ENCODE peak calls at places on chromosomes 6 and 20, in six cellular contexts. One of them, this sample, is unnamed. For H3K9me3, the result is how much of the 10 kb centered on the place peaks cover.

GRCh38 chr6:32081168-32081624 is 27.9 kb downstream of the TNXB start:
- DNase-seq in cardiac muscle cell: peak
- DNase-seq in psoas muscle: peak
- DNase-seq in effector memory CD4-positive, alpha-beta T cell: no peak
- DNase-seq in CD4-positive, CD25-positive, alpha-beta regulatory T cell: no peak
- DNase-seq in CD8-positive, alpha-beta T cell: no peak
- DNase-seq in this sample: no peak

GRCh38 chr6:99412065-99412464 is 13.0 kb downstream of the PNISR start:
- DNase-seq in cardiac muscle cell: no peak
- DNase-seq in psoas muscle: no peak
- DNase-seq in effector memory CD4-positive, alpha-beta T cell: no peak
- DNase-seq in CD4-positive, CD25-positive, alpha-beta regulatory T cell: no peak
- DNase-seq in CD8-positive, alpha-beta T cell: no peak
- DNase-seq in this sample: no peak

GRCh38 chr6:36187446-36187845 is 9.1 kb upstream of the BRPF3 start:
- DNase-seq in cardiac muscle cell: peak
- DNase-seq in psoas muscle: no peak
- DNase-seq in effector memory CD4-positive, alpha-beta T cell: no peak
- DNase-seq in CD4-positive, CD25-positive, alpha-beta regulatory T cell: no peak
- DNase-seq in CD8-positive, alpha-beta T cell: no peak
- DNase-seq in this sample: no peak

GRCh38 chr6:45681860-45682488 is 304.2 kb upstream of the SUPT3H start:
- DNase-seq in cardiac muscle cell: peak
- DNase-seq in psoas muscle: no peak
- DNase-seq in effector memory CD4-positive, alpha-beta T cell: no peak
- DNase-seq in CD4-positive, CD25-positive, alpha-beta regulatory T cell: peak
- DNase-seq in CD8-positive, alpha-beta T cell: no peak
- DNase-seq in this sample: no peak

GRCh38 chr6:6870914-6871313 is 236.8 kb upstream of the RREB1 start:
- DNase-seq in cardiac muscle cell: no peak
- DNase-seq in psoas muscle: no peak
- DNase-seq in effector memory CD4-positive, alpha-beta T cell: no peak
- DNase-seq in CD4-positive, CD25-positive, alpha-beta regulatory T cell: no peak
- DNase-seq in CD8-positive, alpha-beta T cell: no peak
- DNase-seq in this sample: no peak

GRCh38 chr6:121932071-121933009 is 467.1 kb upstream of the HSF2 start:
- DNase-seq in cardiac muscle cell: peak
- DNase-seq in psoas muscle: peak
- DNase-seq in effector memory CD4-positive, alpha-beta T cell: no peak
- DNase-seq in CD4-positive, CD25-positive, alpha-beta regulatory T cell: no peak
- DNase-seq in CD8-positive, alpha-beta T cell: no peak
- DNase-seq in this sample: no peak

GRCh38 chr6:35808688-35809087 is 3.5 kb downstream of the LHFPL5 start:
- DNase-seq in cardiac muscle cell: peak
- DNase-seq in psoas muscle: no peak
- DNase-seq in effector memory CD4-positive, alpha-beta T cell: no peak
- DNase-seq in CD4-positive, CD25-positive, alpha-beta regulatory T cell: no peak
- DNase-seq in CD8-positive, alpha-beta T cell: no peak
- DNase-seq in this sample: no peak

GRCh38 chr6:49030621-49031020 is 432.4 kb downstream of the MMUT start:
- DNase-seq in cardiac muscle cell: peak
- DNase-seq in psoas muscle: no peak
- DNase-seq in effector memory CD4-positive, alpha-beta T cell: no peak
- DNase-seq in CD4-positive, CD25-positive, alpha-beta regulatory T cell: no peak
- DNase-seq in CD8-positive, alpha-beta T cell: no peak
- DNase-seq in this sample: no peak

GRCh38 chr6:133240511-133241087 is 558 bp upstream of the EYA4 start:
- DNase-seq in cardiac muscle cell: peak
- DNase-seq in psoas muscle: peak
- DNase-seq in effector memory CD4-positive, alpha-beta T cell: no peak
- DNase-seq in CD4-positive, CD25-positive, alpha-beta regulatory T cell: no peak
- DNase-seq in CD8-positive, alpha-beta T cell: no peak
- DNase-seq in this sample: no peak

GRCh38 chr6:45187841-45188240 is 140.3 kb upstream of the RUNX2 start:
- DNase-seq in cardiac muscle cell: peak
- DNase-seq in psoas muscle: no peak
- DNase-seq in effector memory CD4-positive, alpha-beta T cell: no peak
- DNase-seq in CD4-positive, CD25-positive, alpha-beta regulatory T cell: no peak
- DNase-seq in CD8-positive, alpha-beta T cell: no peak
- DNase-seq in this sample: no peak

GRCh38 chr6:71123051-71123450 is 165.6 kb upstream of the OGFRL1 start:
- DNase-seq in cardiac muscle cell: peak
- DNase-seq in psoas muscle: no peak
- DNase-seq in effector memory CD4-positive, alpha-beta T cell: no peak
- DNase-seq in CD4-positive, CD25-positive, alpha-beta regulatory T cell: no peak
- DNase-seq in CD8-positive, alpha-beta T cell: no peak
- DNase-seq in this sample: no peak

GRCh38 chr20:17875106-17875980 is 93.3 kb downstream of the SNX5 start:
- DNase-seq in cardiac muscle cell: peak
- DNase-seq in psoas muscle: peak
- DNase-seq in effector memory CD4-positive, alpha-beta T cell: no peak
- DNase-seq in CD4-positive, CD25-positive, alpha-beta regulatory T cell: no peak
- DNase-seq in CD8-positive, alpha-beta T cell: no peak
- DNase-seq in this sample: no peak

GRCh38 chr6:69973763-69974162 is 107.4 kb downstream of the COL19A1 start:
- DNase-seq in cardiac muscle cell: no peak
- DNase-seq in psoas muscle: no peak
- DNase-seq in effector memory CD4-positive, alpha-beta T cell: no peak
- DNase-seq in CD4-positive, CD25-positive, alpha-beta regulatory T cell: no peak
- DNase-seq in CD8-positive, alpha-beta T cell: no peak
- DNase-seq in this sample: no peak

GRCh38 chr6:82371799-82372508 is 8.3 kb downstream of the TPBG start:
- DNase-seq in cardiac muscle cell: no peak
- DNase-seq in psoas muscle: no peak
- DNase-seq in effector memory CD4-positive, alpha-beta T cell: no peak
- DNase-seq in CD4-positive, CD25-positive, alpha-beta regulatory T cell: no peak
- DNase-seq in CD8-positive, alpha-beta T cell: no peak
- DNase-seq in this sample: no peak

GRCh38 chr6:90286884-90287488 is 9.7 kb downstream of the BACH2 start:
- DNase-seq in cardiac muscle cell: peak
- DNase-seq in psoas muscle: no peak
- DNase-seq in effector memory CD4-positive, alpha-beta T cell: no peak
- DNase-seq in CD4-positive, CD25-positive, alpha-beta regulatory T cell: peak
- DNase-seq in CD8-positive, alpha-beta T cell: no peak
- DNase-seq in this sample: no peak

GRCh38 chr20:20407891-20408805 is 40.2 kb downstream of the INSM1 start:
- DNase-seq in cardiac muscle cell: peak
- DNase-seq in psoas muscle: no peak
- DNase-seq in effector memory CD4-positive, alpha-beta T cell: no peak
- DNase-seq in CD4-positive, CD25-positive, alpha-beta regulatory T cell: no peak
- DNase-seq in CD8-positive, alpha-beta T cell: no peak
- DNase-seq in this sample: no peak

GRCh38 chr6:124190256-124190655 is 386.6 kb downstream of the NKAIN2 start:
- DNase-seq in cardiac muscle cell: no peak
- DNase-seq in psoas muscle: no peak
- DNase-seq in effector memory CD4-positive, alpha-beta T cell: no peak
- DNase-seq in CD4-positive, CD25-positive, alpha-beta regulatory T cell: no peak
- DNase-seq in CD8-positive, alpha-beta T cell: no peak
- DNase-seq in this sample: no peak

GRCh38 chr6:137641474-137642077 is 147.4 kb upstream of the OLIG3 start:
- DNase-seq in cardiac muscle cell: peak
- DNase-seq in psoas muscle: peak
- DNase-seq in effector memory CD4-positive, alpha-beta T cell: peak
- DNase-seq in CD4-positive, CD25-positive, alpha-beta regulatory T cell: peak
- DNase-seq in CD8-positive, alpha-beta T cell: peak
- DNase-seq in this sample: peak

GRCh38 chr6:148972481-148972880 is 225.7 kb downstream of the UST start:
- DNase-seq in cardiac muscle cell: no peak
- DNase-seq in psoas muscle: peak
- DNase-seq in effector memory CD4-positive, alpha-beta T cell: no peak
- DNase-seq in CD4-positive, CD25-positive, alpha-beta regulatory T cell: peak
- DNase-seq in CD8-positive, alpha-beta T cell: peak
- DNase-seq in this sample: peak

GRCh38 chr6:51678905-51679620 is 408.4 kb downstream of the PKHD1 start:
- DNase-seq in cardiac muscle cell: no peak
- DNase-seq in psoas muscle: no peak
- DNase-seq in effector memory CD4-positive, alpha-beta T cell: no peak
- DNase-seq in CD4-positive, CD25-positive, alpha-beta regulatory T cell: no peak
- DNase-seq in CD8-positive, alpha-beta T cell: no peak
- DNase-seq in this sample: no peak

GRCh38 chr6:6452002-6452401 is 131.5 kb upstream of the F13A1 start:
- DNase-seq in cardiac muscle cell: no peak
- DNase-seq in psoas muscle: no peak
- DNase-seq in effector memory CD4-positive, alpha-beta T cell: no peak
- DNase-seq in CD4-positive, CD25-positive, alpha-beta regulatory T cell: no peak
- DNase-seq in CD8-positive, alpha-beta T cell: no peak
- DNase-seq in this sample: no peak

GRCh38 chr6:43913388-43914271 is 143.6 kb downstream of the VEGFA start:
- DNase-seq in cardiac muscle cell: peak
- DNase-seq in psoas muscle: no peak
- DNase-seq in effector memory CD4-positive, alpha-beta T cell: no peak
- DNase-seq in CD4-positive, CD25-positive, alpha-beta regulatory T cell: no peak
- DNase-seq in CD8-positive, alpha-beta T cell: no peak
- DNase-seq in this sample: no peak

GRCh38 chr6:44505751-44506150 is 118.2 kb downstream of the CDC5L start:
- DNase-seq in cardiac muscle cell: no peak
- DNase-seq in psoas muscle: no peak
- DNase-seq in effector memory CD4-positive, alpha-beta T cell: no peak
- DNase-seq in CD4-positive, CD25-positive, alpha-beta regulatory T cell: no peak
- DNase-seq in CD8-positive, alpha-beta T cell: no peak
- DNase-seq in this sample: no peak

GRCh38 chr20:13396036-13396435 is 175.0 kb downstream of the ISM1 start:
- DNase-seq in cardiac muscle cell: no peak
- DNase-seq in psoas muscle: no peak
- DNase-seq in effector memory CD4-positive, alpha-beta T cell: no peak
- DNase-seq in CD4-positive, CD25-positive, alpha-beta regulatory T cell: no peak
- DNase-seq in CD8-positive, alpha-beta T cell: no peak
- DNase-seq in this sample: no peak

GRCh38 chr6:6434151-6434550 is 113.7 kb upstream of the F13A1 start:
- DNase-seq in cardiac muscle cell: no peak
- DNase-seq in psoas muscle: no peak
- DNase-seq in effector memory CD4-positive, alpha-beta T cell: no peak
- DNase-seq in CD4-positive, CD25-positive, alpha-beta regulatory T cell: no peak
- DNase-seq in CD8-positive, alpha-beta T cell: no peak
- DNase-seq in this sample: no peak

GRCh38 chr20:10696650-10697049 is 22.9 kb upstream of the JAG1 start:
- DNase-seq in cardiac muscle cell: no peak
- DNase-seq in psoas muscle: no peak
- DNase-seq in effector memory CD4-positive, alpha-beta T cell: no peak
- DNase-seq in CD4-positive, CD25-positive, alpha-beta regulatory T cell: peak
- DNase-seq in CD8-positive, alpha-beta T cell: no peak
- DNase-seq in this sample: no peak

GRCh38 chr6:4607026-4607704 is 169.0 kb upstream of the CDYL start:
- DNase-seq in cardiac muscle cell: peak
- DNase-seq in psoas muscle: peak
- DNase-seq in effector memory CD4-positive, alpha-beta T cell: no peak
- DNase-seq in CD4-positive, CD25-positive, alpha-beta regulatory T cell: no peak
- DNase-seq in CD8-positive, alpha-beta T cell: no peak
- DNase-seq in this sample: no peak

DNA sequence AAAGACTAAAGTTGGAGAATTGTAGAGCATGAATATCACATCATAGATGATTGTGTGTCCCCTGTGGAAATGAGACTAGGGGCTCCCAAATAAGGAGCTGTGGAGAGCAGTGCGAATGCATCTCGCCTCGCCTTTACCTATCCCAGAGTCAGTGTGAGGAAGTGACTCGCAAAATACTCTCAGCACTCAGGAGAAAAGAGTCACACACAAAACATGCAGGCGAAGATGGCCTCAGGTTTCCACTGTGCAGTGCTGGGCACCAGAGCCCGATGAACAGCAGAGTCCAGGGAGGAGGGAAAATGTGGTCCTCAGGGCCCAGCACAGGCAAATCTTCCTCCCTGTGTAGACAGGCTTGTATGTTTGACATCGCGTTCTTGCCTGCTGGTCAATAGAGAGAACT is 126.5 kb upstream of the AFDN start:
- DNase-seq in cardiac muscle cell: no peak
- DNase-seq in psoas muscle: no peak
- DNase-seq in effector memory CD4-positive, alpha-beta T cell: no peak
- DNase-seq in CD4-positive, CD25-positive, alpha-beta regulatory T cell: no peak
- DNase-seq in CD8-positive, alpha-beta T cell: no peak
- DNase-seq in this sample: no peak
- H3K9me3 ChIP-seq in cardiac muscle cell: under half
- H3K9me3 ChIP-seq in psoas muscle: under half
- H3K9me3 ChIP-seq in effector memory CD4-positive, alpha-beta T cell: under half
- H3K9me3 ChIP-seq in CD4-positive, CD25-positive, alpha-beta regulatory T cell: under half
- H3K9me3 ChIP-seq in CD8-positive, alpha-beta T cell: under half
- H3K9me3 ChIP-seq in this sample: under half

DNA sequence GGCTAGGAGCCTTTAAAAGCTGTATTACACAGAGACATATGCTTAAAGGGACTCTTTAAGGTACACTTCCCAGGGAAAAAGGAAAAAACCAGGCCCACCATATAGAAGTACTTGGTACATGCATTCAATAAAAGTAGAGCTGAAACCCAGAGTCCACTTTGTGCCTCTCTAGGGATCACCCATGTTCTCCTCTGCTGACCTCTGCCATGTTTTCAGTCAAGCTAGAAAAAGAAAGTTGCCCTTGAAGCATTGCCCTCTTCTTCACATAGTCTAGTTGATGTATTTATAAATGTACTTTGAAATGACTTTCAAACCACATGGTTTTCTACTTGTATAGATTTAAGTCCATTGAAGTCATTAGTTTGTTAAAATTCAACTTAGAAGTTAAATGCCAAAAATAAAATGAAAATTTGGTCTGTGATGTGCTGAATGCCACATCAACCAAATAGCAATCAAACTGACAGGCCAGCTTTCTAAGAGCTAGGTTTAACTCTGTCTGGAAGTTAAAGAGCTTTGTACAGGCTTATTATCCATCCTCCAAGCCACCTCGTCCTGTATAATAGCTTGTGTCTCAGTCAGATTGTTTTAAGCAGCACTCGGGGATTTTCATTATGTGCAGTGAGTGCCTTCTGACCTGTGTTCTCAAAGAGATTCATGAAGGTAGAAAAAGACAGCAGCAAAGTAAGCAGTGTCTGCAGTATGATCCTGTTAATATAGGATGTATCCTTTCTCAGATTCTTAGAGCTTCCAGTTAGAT is 238.6 kb upstream of the PLN start:
- DNase-seq in cardiac muscle cell: no peak
- DNase-seq in psoas muscle: no peak
- DNase-seq in effector memory CD4-positive, alpha-beta T cell: no peak
- DNase-seq in CD4-positive, CD25-positive, alpha-beta regulatory T cell: no peak
- DNase-seq in CD8-positive, alpha-beta T cell: no peak
- DNase-seq in this sample: no peak
- H3K9me3 ChIP-seq in cardiac muscle cell: under half
- H3K9me3 ChIP-seq in psoas muscle: under half
- H3K9me3 ChIP-seq in effector memory CD4-positive, alpha-beta T cell: under half
- H3K9me3 ChIP-seq in CD4-positive, CD25-positive, alpha-beta regulatory T cell: under half
- H3K9me3 ChIP-seq in CD8-positive, alpha-beta T cell: under half
- H3K9me3 ChIP-seq in this sample: under half

DNA sequence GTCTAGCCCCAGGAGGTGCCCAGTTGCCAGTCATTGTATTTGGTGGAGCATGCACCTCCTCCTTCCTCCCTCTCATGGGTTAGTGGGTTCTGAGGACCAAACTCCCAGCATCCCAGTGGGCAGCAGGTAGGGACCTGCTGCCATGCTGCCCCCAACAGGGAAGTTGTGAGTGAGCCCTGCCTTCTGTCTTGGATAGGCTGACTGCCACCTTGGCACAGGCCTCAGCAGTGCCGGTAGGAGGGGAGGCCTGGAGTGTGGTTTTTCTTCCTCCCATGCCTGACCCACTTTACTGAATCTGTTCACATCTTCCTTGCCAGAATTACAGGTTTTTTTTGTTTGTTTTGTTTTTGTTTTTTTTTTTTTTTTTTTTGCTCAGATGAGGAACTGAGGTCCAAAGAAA is 24.5 kb downstream of the PLCG1 start:
- DNase-seq in cardiac muscle cell: no peak
- DNase-seq in psoas muscle: no peak
- DNase-seq in effector memory CD4-positive, alpha-beta T cell: peak
- DNase-seq in CD4-positive, CD25-positive, alpha-beta regulatory T cell: no peak
- DNase-seq in CD8-positive, alpha-beta T cell: no peak
- DNase-seq in this sample: no peak
- H3K9me3 ChIP-seq in cardiac muscle cell: under half
- H3K9me3 ChIP-seq in psoas muscle: under half
- H3K9me3 ChIP-seq in effector memory CD4-positive, alpha-beta T cell: under half
- H3K9me3 ChIP-seq in CD4-positive, CD25-positive, alpha-beta regulatory T cell: under half
- H3K9me3 ChIP-seq in CD8-positive, alpha-beta T cell: under half
- H3K9me3 ChIP-seq in this sample: under half

GRCh38 chr20:59783020-59784010 is 150.1 kb downstream of the SYCP2 start:
- DNase-seq in cardiac muscle cell: peak
- DNase-seq in psoas muscle: peak
- DNase-seq in effector memory CD4-positive, alpha-beta T cell: no peak
- DNase-seq in CD4-positive, CD25-positive, alpha-beta regulatory T cell: peak
- DNase-seq in CD8-positive, alpha-beta T cell: no peak
- DNase-seq in this sample: no peak
- H3K9me3 ChIP-seq in cardiac muscle cell: under half
- H3K9me3 ChIP-seq in psoas muscle: under half
- H3K9me3 ChIP-seq in effector memory CD4-positive, alpha-beta T cell: under half
- H3K9me3 ChIP-seq in CD4-positive, CD25-positive, alpha-beta regulatory T cell: under half
- H3K9me3 ChIP-seq in CD8-positive, alpha-beta T cell: under half
- H3K9me3 ChIP-seq in this sample: under half